ENCODE peak calls at places on chromosomes 16 and 17, in five cellular contexts. V is neuronal stem cell, U is mesenchymal stem cell, C is IMR-90, X is H9. M is an unnamed sample. For H3K4me1, the result is how much of the 10 kb centered on the place peaks cover.

GRCh38 chr16:63461248-63461841 is 1425.1 kb upstream of the CDH8 start:
- DNase-seq in X (peak), V (peak), C (peak), U (peak), M (peak)

GRCh38 chr17:73643012-73643845 is 1.0 kb downstream of the SDK2 start:
- DNase-seq in X (peak), V (peak), U (peak), C (no peak), M (peak)

GRCh38 chr17:31511176-31511540 is 119.7 kb downstream of the RAB11FIP4 start:
- DNase-seq in U (no peak), V (no peak), X (no peak), C (no peak), M (no peak)

GRCh38 chr17:77493901-77494663 is 353.3 kb downstream of the SEC14L1 start:
- DNase-seq in C (no peak), U (no peak), V (no peak), X (no peak), M (no peak)

GRCh38 chr17:35467824-35468223 is 19.3 kb upstream of the SLFN13 start:
- DNase-seq in C (no peak), U (no peak), X (no peak), V (no peak), M (no peak)

GRCh38 chr16:27245276-27246231 is 23.0 kb downstream of the NSMCE1 start:
- DNase-seq in V (no peak), U (peak), C (peak), X (peak), M (no peak)

GRCh38 chr17:67272312-67273050 is 27.5 kb upstream of the HELZ start:
- DNase-seq in X (peak), U (no peak), V (no peak), C (no peak), M (peak)

GRCh38 chr17:49898547-49899490 is 51.0 kb upstream of the TAC4 start:
- DNase-seq in C (no peak), V (no peak), U (no peak), X (peak), M (peak)

GRCh38 chr17:82629748-82630147 is 18.5 kb downstream of the WDR45B start:
- DNase-seq in X (no peak), U (no peak), C (no peak), V (no peak), M (no peak)

GRCh38 chr16:89048871-89049422 is 44.7 kb upstream of the ACSF3 start:
- DNase-seq in X (no peak), V (no peak), C (no peak), U (no peak), M (no peak)

GRCh38 chr16:88320947-88321634 is 61.7 kb upstream of the ZNF469 start:
- DNase-seq in V (no peak), U (no peak), X (no peak), C (no peak), M (peak)

DNA sequence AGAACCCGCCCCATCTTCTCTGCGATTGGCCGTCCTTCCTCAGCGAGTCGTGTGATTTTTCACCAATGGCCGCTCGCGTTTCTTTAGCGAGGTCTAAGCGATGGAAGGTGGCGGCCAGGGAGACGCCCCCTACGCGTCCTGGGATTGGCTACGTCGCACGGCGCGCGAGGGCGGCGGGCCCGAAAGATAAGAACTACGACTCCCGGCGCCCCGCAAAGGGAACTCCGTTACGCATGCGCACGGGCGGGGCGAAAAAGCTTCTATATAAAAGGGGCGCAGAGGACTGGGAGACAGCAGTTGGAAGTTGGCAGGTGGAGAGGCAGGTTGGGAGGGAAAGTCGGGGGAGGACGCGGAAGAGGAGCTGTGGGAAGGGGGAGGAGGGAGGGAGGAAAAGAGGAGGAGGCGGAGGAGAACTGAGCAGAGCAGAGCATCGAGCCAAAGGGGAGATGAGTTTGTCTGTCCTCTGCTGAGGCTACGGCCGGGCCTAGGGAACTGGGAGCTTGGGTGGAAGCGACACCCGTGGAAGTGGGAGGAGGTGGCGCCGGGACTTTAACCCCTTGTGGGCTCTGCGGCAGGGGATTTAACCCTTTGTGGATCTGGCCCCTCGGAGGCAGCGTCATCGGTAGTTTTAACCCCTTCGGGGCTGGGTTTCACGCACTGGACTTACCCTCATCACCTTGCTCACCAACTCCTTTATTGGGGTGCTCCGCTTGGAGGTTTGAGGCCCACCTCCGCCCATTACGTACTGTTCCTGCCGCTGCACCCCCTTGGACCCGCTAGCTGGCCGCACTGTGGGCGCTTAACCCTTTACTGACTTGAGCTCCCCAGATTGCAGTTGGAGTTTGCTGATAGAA is at the start of gene HEXIM1:
- DNase-seq in X (peak), C (peak), U (peak), V (peak), M (peak)
- H2BK120ac ChIP-seq in X (peak), C (peak), U (peak), V (no peak), M (no peak)

DNA sequence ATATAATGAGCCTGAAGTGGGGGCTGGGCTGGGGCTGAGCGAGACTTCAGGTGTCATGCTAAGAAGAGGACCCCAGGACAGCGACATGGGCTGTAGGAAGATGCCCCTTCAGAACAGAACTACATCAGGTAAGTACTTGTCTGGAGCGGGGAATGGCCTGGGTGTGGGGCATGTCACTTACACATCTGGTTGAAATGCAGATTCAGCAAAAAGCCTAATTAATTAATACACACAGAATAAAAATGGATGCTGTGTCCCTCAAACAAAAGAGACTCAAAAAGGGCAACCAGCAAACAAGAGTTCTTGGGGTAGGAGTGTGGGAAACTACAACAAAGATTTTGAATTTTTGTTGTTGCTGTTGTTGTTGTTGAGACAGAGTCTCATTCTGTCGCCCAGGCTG is 11.8 kb downstream of the CMTM2 start:
- DNase-seq in V (no peak), C (no peak), U (no peak), X (no peak), M (no peak)
- H3K4me1 ChIP-seq in V (under half), C (under half), U (under half), X (under half), M (under half)

GRCh38 chr16:6545329-6545728 is 787.3 kb upstream of the RBFOX1 start:
- DNase-seq in V (no peak), C (no peak), U (no peak), X (no peak), M (no peak)
- H2BK15ac ChIP-seq in V (no peak), C (no peak), U (no peak), X (no peak), M (no peak)

GRCh38 chr16:69727916-69728270 is 1.5 kb upstream of the NQO1 start:
- DNase-seq in X (no peak), C (no peak), U (no peak), V (no peak), M (no peak)
- H2BK120ac ChIP-seq in X (no peak), C (peak), U (peak), V (peak), M (peak)

DNA sequence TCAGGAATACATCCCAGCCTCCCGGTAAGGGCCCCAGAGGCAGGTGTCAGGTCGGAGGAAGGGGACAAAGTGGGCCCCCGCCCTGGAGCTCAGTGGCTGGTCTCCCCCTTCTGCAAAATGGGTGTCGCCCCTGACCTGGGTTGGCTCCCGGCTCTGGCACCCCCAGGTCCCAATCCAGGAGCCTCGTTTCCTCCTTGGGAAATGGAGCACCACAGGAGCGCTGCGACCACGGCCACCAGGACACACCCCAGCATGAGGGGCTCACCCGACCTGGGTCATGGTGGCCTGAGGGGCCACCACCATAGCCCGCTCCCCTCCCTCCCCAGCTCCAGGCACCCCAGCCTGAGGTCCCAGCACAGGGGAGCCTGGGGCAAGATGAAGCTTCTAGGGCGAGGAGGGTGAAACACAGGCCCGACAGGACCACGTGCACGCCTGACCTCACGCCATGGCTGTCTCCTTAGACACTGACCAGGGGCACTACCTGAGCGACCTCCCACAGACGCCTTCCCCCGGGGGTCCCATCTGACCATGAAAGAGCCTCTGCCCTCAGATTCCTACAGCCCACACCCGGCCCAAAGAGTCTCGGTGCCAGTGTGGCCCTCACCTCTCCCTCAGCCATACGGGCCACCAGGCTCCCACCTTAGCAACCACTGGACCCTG is 11.8 kb downstream of the BCAR1 start:
- DNase-seq in U (no peak), X (peak), V (no peak), C (no peak), M (no peak)
- H3K4me1 ChIP-seq in U (half or more), X (under half), V (under half), C (under half), M (under half)

GRCh38 chr16:68381363-68381724 is 67.0 kb downstream of the SMPD3 start:
- DNase-seq in X (no peak), U (no peak), C (no peak), V (no peak), M (no peak)

GRCh38 chr16:68384293-68385255 is 63.7 kb downstream of the SMPD3 start:
- DNase-seq in C (no peak), V (no peak), X (peak), U (no peak), M (no peak)

GRCh38 chr16:68382296-68382718 is 66.0 kb downstream of the SMPD3 start:
- DNase-seq in X (peak), V (no peak), U (no peak), C (no peak), M (no peak)

GRCh38 chr16:68385371-68385770 is 62.9 kb downstream of the SMPD3 start:
- DNase-seq in C (no peak), X (no peak), U (no peak), V (no peak), M (no peak)

GRCh38 chr16:68383858-68384257 is 64.5 kb downstream of the SMPD3 start:
- DNase-seq in C (no peak), X (no peak), V (no peak), U (no peak), M (no peak)
- H2BK15ac ChIP-seq in C (no peak), X (no peak), V (peak), U (no peak), M (no peak)

GRCh38 chr17:65290041-65290440 is 152.9 kb downstream of the RGS9 start:
- DNase-seq in V (no peak), U (no peak), C (no peak), X (no peak), M (peak)
- H2BK120ac ChIP-seq in V (no peak), U (no peak), C (no peak), X (no peak), M (no peak)

GRCh38 chr16:57128787-57129389 is 36.5 kb downstream of the CPNE2 start:
- DNase-seq in U (no peak), V (no peak), X (no peak), C (no peak), M (no peak)
- H3K4me1 ChIP-seq in U (under half), V (under half), X (under half), C (under half), M (under half)

GRCh38 chr17:43028221-43028861 is 3.3 kb downstream of the RND2 start:
- DNase-seq in V (no peak), X (no peak), C (no peak), U (no peak), M (no peak)
- H2BK15ac ChIP-seq in V (no peak), X (no peak), C (no peak), U (no peak), M (no peak)